ENCODE peak calls at places on chromosome 21, in five cellular contexts. T is colonic mucosa, P is progenitor cell of endocrine pancreas, H is foreskin fibroblast, D is nephron progenitor cell. K is an unnamed sample.

GRCh38 chr21:46622226-46622625 is 13.2 kb upstream of the PRMT2 start:
- DNase-seq in T (no peak), P (no peak), H (no peak), D (no peak), K (no peak)

GRCh38 chr21:26124421-26124833 is 46.1 kb downstream of the APP start:
- DNase-seq in T (no peak), P (no peak), H (peak; percentile 20), D (no peak), K (no peak)

GRCh38 chr21:42818328-42818749 is 61.0 kb downstream of the WDR4 start:
- DNase-seq in T (peak; percentile 65), P (no peak), H (peak; percentile 67), D (peak; percentile 30), K (no peak)

GRCh38 chr21:29077651-29078090 is 4.2 kb upstream of the CCT8 start:
- DNase-seq in T (peak; percentile 43), P (no peak), H (peak; percentile 55), D (no peak), K (no peak)

GRCh38 chr21:35593000-35593502 is 467.3 kb downstream of the SETD4 start:
- DNase-seq in T (no peak), P (no peak), H (peak; percentile 70), D (no peak), K (no peak)

GRCh38 chr21:20443558-20444155 is 554.6 kb upstream of the NCAM2 start:
- DNase-seq in T (no peak), P (no peak), H (no peak), D (peak; percentile 10), K (no peak)

GRCh38 chr21:45876381-45877159 is 105.0 kb upstream of the COL6A1 start:
- DNase-seq in T (no peak), P (no peak), H (peak; percentile 32), D (peak; percentile 78), K (no peak)

GRCh38 chr21:46551636-46552241 is 53.1 kb downstream of the S100B start:
- DNase-seq in T (no peak), P (no peak), H (no peak), D (no peak), K (no peak)

GRCh38 chr21:42199488-42200463 is 19.2 kb upstream of the ABCG1 start:
- DNase-seq in T (no peak), P (no peak), H (peak; percentile 72), D (no peak), K (peak; percentile 3)

GRCh38 chr21:34984356-34984755 is 64.7 kb downstream of the RUNX1 start:
- DNase-seq in T (no peak), P (no peak), H (no peak), D (no peak), K (no peak)

GRCh38 chr21:25421327-25422028 is 185.8 kb downstream of the MRPL39 start:
- DNase-seq in T (no peak), P (no peak), H (peak; percentile 67), D (peak; percentile 20), K (no peak)

GRCh38 chr21:14054682-14055081 is 156.1 kb downstream of the LIPI start:
- DNase-seq in T (no peak), P (no peak), H (no peak), D (no peak), K (no peak)

GRCh38 chr21:25515484-25516405 is 91.5 kb downstream of the MRPL39 start:
- DNase-seq in T (no peak), P (no peak), H (peak; percentile 66), D (no peak), K (peak; percentile 19)

GRCh38 chr21:41643246-41643966 is 123.4 kb downstream of the RIPK4 start:
- DNase-seq in T (no peak), P (no peak), H (no peak), D (no peak), K (no peak)

GRCh38 chr21:16116067-16116466 is 386.3 kb downstream of the USP25 start:
- DNase-seq in T (no peak), P (no peak), H (peak; percentile 21), D (no peak), K (no peak)

GRCh38 chr21:14864211-14865021 is 200.4 kb downstream of the NRIP1 start:
- DNase-seq in T (peak; percentile 79), P (peak; percentile 44), H (peak; percentile 69), D (peak; percentile 58), K (no peak)

GRCh38 chr21:43278766-43279577 is 110.2 kb downstream of the CRYAA start:
- DNase-seq in T (no peak), P (no peak), H (no peak), D (no peak), K (no peak)

GRCh38 chr21:14901482-14901958 is 163.3 kb downstream of the NRIP1 start:
- DNase-seq in T (no peak), P (no peak), H (peak; percentile 29), D (no peak), K (no peak)

GRCh38 chr21:17779486-17779885 is 39.7 kb downstream of the C21orf91 start:
- DNase-seq in T (no peak), P (no peak), H (no peak), D (no peak), K (no peak)

GRCh38 chr21:46355161-46356004 is 31.4 kb downstream of the PCNT start:
- DNase-seq in T (no peak), P (no peak), H (no peak), D (no peak), K (no peak)

GRCh38 chr21:28669978-28670377 is 322.7 kb downstream of the LTN1 start:
- DNase-seq in T (no peak), P (no peak), H (no peak), D (no peak), K (no peak)

GRCh38 chr21:36883532-36884486 is 82.7 kb downstream of the HLCS start:
- DNase-seq in T (no peak), P (no peak), H (no peak), D (no peak), K (no peak)

GRCh38 chr21:37463083-37463780 is 96.7 kb downstream of the DYRK1A start:
- DNase-seq in T (no peak), P (no peak), H (peak; percentile 58), D (peak; percentile 27), K (no peak)

GRCh38 chr21:42384184-42384583 is 11.7 kb downstream of the TMPRSS3 start:
- DNase-seq in T (no peak), P (no peak), H (no peak), D (no peak), K (no peak)

GRCh38 chr21:37337179-37337578 is 29.4 kb upstream of the DYRK1A start:
- DNase-seq in T (no peak), P (no peak), H (no peak), D (no peak), K (no peak)

GRCh38 chr21:37087188-37087587 is 14.1 kb downstream of the TTC3 start:
- DNase-seq in T (no peak), P (no peak), H (peak; percentile 82), D (no peak), K (no peak)

GRCh38 chr21:29634410-29634809 is 305.4 kb downstream of the GRIK1 start:
- DNase-seq in T (no peak), P (no peak), H (no peak), D (no peak), K (no peak)

GRCh38 chr21:28220670-28221069 is 772.0 kb downstream of the LTN1 start:
- DNase-seq in T (no peak), P (no peak), H (no peak), D (no peak), K (no peak)

GRCh38 chr21:33169360-33169759 is 60.4 kb upstream of the IFNAR2 start:
- DNase-seq in T (no peak), P (no peak), H (no peak), D (no peak), K (no peak)
- TF ChIP-seq CTCF in T (no peak), P (no peak), H (no peak), D (no peak), K (no peak)

GRCh38 chr21:39055167-39055767 is 128.0 kb downstream of the PSMG1 start:
- DNase-seq in T (no peak), P (no peak), H (no peak), D (no peak), K (no peak)
- TF ChIP-seq CTCF in T (no peak), P (no peak), H (no peak), D (no peak), K (no peak)

DNA sequence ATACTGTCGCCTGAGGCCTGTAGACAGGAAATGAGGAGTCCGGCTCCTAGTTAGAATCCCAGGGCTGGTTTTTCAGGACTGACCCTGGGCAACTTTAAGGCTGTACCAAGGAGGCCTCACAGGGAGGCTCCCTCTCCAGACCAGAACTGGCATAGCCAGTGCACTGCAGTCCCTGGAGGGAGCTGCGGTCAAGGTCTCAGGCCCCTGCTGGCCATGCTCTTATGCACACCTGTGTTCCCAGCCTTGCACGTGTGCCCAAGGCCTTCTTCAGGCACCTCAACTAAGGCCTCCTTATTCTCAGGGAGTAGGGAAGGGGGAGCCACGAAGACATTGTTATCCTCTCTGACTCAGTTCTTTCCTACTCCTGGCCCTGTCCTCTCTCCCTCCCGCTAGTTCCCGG is 22.0 kb upstream of the IFNAR1 start:
- DNase-seq in T (peak; percentile 15), P (no peak), H (no peak), D (no peak), K (no peak)
- TF ChIP-seq CTCF in T (no peak), P (peak; percentile 26), H (no peak), D (no peak), K (no peak)

GRCh38 chr21:31566061-31566460 is 93.4 kb upstream of the SOD1 start:
- DNase-seq in T (no peak), P (no peak), H (no peak), D (no peak), K (no peak)
- TF ChIP-seq CTCF in T (no peak), P (peak; percentile 25), H (no peak), D (no peak), K (no peak)

GRCh38 chr21:44508711-44509445 is 31.1 kb downstream of the KRTAP10-1 start:
- DNase-seq in T (no peak), P (no peak), H (no peak), D (no peak), K (no peak)

GRCh38 chr21:44510508-44511218 is 29.3 kb downstream of the KRTAP10-1 start:
- DNase-seq in T (peak; percentile 70), P (peak; percentile 81), H (peak; percentile 48), D (peak; percentile 82), K (no peak)

GRCh38 chr21:44508426-44508710 is 31.6 kb downstream of the KRTAP10-1 start:
- DNase-seq in T (no peak), P (no peak), H (no peak), D (no peak), K (no peak)

GRCh38 chr21:44510109-44510507 is 29.9 kb downstream of the KRTAP10-1 start:
- DNase-seq in T (no peak), P (no peak), H (no peak), D (no peak), K (no peak)

GRCh38 chr21:44509539-44509938 is 30.5 kb downstream of the KRTAP10-1 start:
- DNase-seq in T (peak; percentile 46), P (no peak), H (peak; percentile 11), D (no peak), K (no peak)
- TF ChIP-seq CTCF in T (no peak), P (no peak), H (no peak), D (no peak), K (no peak)

K was measured in AG04449.